ENCODE peak calls at places on chromosomes 11 and 22, in five cellular contexts. One of them, this sample, is unnamed. For H3K79me2, the result is how much of the 10 kb centered on the place peaks cover.

GRCh38 chr22:22478450-22478849 is 30.1 kb downstream of the ZNF280B start:
- DNase-seq in astrocyte: no peak
- DNase-seq in fibroblast of lung: no peak
- DNase-seq in Karpas-422: no peak
- DNase-seq in hepatocyte: no peak
- DNase-seq in this sample: no peak

GRCh38 chr22:22201185-22201924 is 43.2 kb upstream of the VPREB1 start:
- DNase-seq in fibroblast of lung: peak
- DNase-seq in Karpas-422: peak
- DNase-seq in hepatocyte: no peak
- DNase-seq in astrocyte: no peak
- DNase-seq in this sample: peak

GRCh38 chr22:28894320-28894719 is 10.9 kb downstream of the ZNRF3 start:
- DNase-seq in fibroblast of lung: no peak
- DNase-seq in astrocyte: no peak
- DNase-seq in hepatocyte: no peak
- DNase-seq in Karpas-422: no peak
- DNase-seq in this sample: no peak

GRCh38 chr22:49693416-49693815 is 134.3 kb downstream of the BRD1 start:
- DNase-seq in fibroblast of lung: no peak
- DNase-seq in Karpas-422: peak
- DNase-seq in astrocyte: no peak
- DNase-seq in hepatocyte: no peak
- DNase-seq in this sample: no peak

GRCh38 chr11:69943066-69943465 is 123.8 kb upstream of the FGF3 start:
- DNase-seq in hepatocyte: no peak
- DNase-seq in Karpas-422: peak
- DNase-seq in fibroblast of lung: no peak
- DNase-seq in astrocyte: no peak
- DNase-seq in this sample: peak

GRCh38 chr11:19499999-19500398 is 212.6 kb upstream of the NAV2 start:
- DNase-seq in hepatocyte: no peak
- DNase-seq in fibroblast of lung: peak
- DNase-seq in Karpas-422: no peak
- DNase-seq in astrocyte: peak
- DNase-seq in this sample: peak

GRCh38 chr11:118608268-118609214 is 1.1 kb downstream of the PHLDB1 start:
- DNase-seq in Karpas-422: no peak
- DNase-seq in hepatocyte: peak
- DNase-seq in fibroblast of lung: peak
- DNase-seq in astrocyte: peak
- DNase-seq in this sample: peak

GRCh38 chr11:60345489-60345888 is 18.4 kb downstream of the MS4A6E start:
- DNase-seq in Karpas-422: peak
- DNase-seq in hepatocyte: peak
- DNase-seq in astrocyte: no peak
- DNase-seq in fibroblast of lung: no peak
- DNase-seq in this sample: no peak

GRCh38 chr11:125578783-125579182 is 9.5 kb downstream of the EI24 start:
- DNase-seq in Karpas-422: no peak
- DNase-seq in astrocyte: no peak
- DNase-seq in fibroblast of lung: no peak
- DNase-seq in hepatocyte: no peak
- DNase-seq in this sample: no peak

GRCh38 chr11:77252555-77253270 is 48.8 kb downstream of the GDPD4 start:
- DNase-seq in astrocyte: no peak
- DNase-seq in Karpas-422: no peak
- DNase-seq in fibroblast of lung: no peak
- DNase-seq in hepatocyte: no peak
- DNase-seq in this sample: no peak

GRCh38 chr22:48192920-48193319 is 1430.5 kb downstream of the TBC1D22A start:
- DNase-seq in hepatocyte: no peak
- DNase-seq in fibroblast of lung: no peak
- DNase-seq in astrocyte: no peak
- DNase-seq in Karpas-422: peak
- DNase-seq in this sample: no peak

GRCh38 chr22:50625568-50626313 is 2.2 kb downstream of the ARSA start:
- DNase-seq in Karpas-422: no peak
- DNase-seq in fibroblast of lung: no peak
- DNase-seq in hepatocyte: no peak
- DNase-seq in astrocyte: no peak
- DNase-seq in this sample: peak

GRCh38 chr11:27193434-27194225 is 153.0 kb downstream of the BBOX1 start:
- DNase-seq in hepatocyte: no peak
- DNase-seq in astrocyte: no peak
- DNase-seq in Karpas-422: no peak
- DNase-seq in fibroblast of lung: no peak
- DNase-seq in this sample: no peak

GRCh38 chr11:129224538-129224937 is 32.4 kb upstream of the ARHGAP32 start:
- DNase-seq in hepatocyte: no peak
- DNase-seq in astrocyte: no peak
- DNase-seq in Karpas-422: no peak
- DNase-seq in fibroblast of lung: no peak
- DNase-seq in this sample: no peak

GRCh38 chr11:117983163-117983475 is 3.1 kb upstream of the IL10RA start:
- DNase-seq in astrocyte: no peak
- DNase-seq in hepatocyte: no peak
- DNase-seq in Karpas-422: no peak
- DNase-seq in fibroblast of lung: no peak
- DNase-seq in this sample: no peak

GRCh38 chr22:50088096-50088495 is 1.7 kb upstream of the MOV10L1 start:
- DNase-seq in fibroblast of lung: no peak
- DNase-seq in hepatocyte: no peak
- DNase-seq in astrocyte: no peak
- DNase-seq in Karpas-422: no peak
- DNase-seq in this sample: no peak

GRCh38 chr22:49203091-49203862 is 624.4 kb downstream of the BRD1 start:
- DNase-seq in astrocyte: no peak
- DNase-seq in fibroblast of lung: no peak
- DNase-seq in Karpas-422: no peak
- DNase-seq in hepatocyte: no peak
- DNase-seq in this sample: peak

DNA sequence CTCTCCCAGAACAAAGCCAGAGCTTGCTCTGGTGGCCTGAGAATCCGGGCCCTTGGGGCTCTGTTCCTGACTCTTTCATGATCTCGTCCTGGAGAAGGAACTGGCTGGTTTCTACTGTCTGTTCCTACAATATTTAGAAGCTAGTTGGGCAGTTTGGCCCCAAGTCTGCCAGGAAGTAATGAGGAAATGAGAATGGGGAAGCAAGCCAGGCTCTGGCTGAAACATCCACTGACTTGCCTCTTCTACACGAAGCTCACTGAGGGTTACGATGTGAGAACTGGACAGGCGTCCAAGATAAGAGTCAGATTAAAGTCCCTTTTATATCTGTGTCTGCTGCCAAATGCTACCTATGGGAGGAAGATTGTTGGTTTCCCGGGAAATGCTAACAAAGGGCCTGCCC is 110.0 kb upstream of the KIRREL3 start:
- DNase-seq in fibroblast of lung: no peak
- DNase-seq in astrocyte: no peak
- DNase-seq in hepatocyte: no peak
- DNase-seq in Karpas-422: no peak
- DNase-seq in this sample: peak
- H3K4me3 ChIP-seq in fibroblast of lung: no peak
- H3K4me3 ChIP-seq in astrocyte: no peak
- H3K4me3 ChIP-seq in hepatocyte: no peak
- H3K4me3 ChIP-seq in Karpas-422: no peak
- H3K4me3 ChIP-seq in this sample: no peak

GRCh38 chr22:17411213-17411612 is 42.0 kb downstream of the CECR2 start:
- DNase-seq in Karpas-422: no peak
- DNase-seq in fibroblast of lung: peak
- DNase-seq in astrocyte: peak
- DNase-seq in hepatocyte: no peak
- DNase-seq in this sample: no peak

GRCh38 chr22:17407643-17408042 is 38.4 kb downstream of the CECR2 start:
- DNase-seq in Karpas-422: no peak
- DNase-seq in astrocyte: no peak
- DNase-seq in fibroblast of lung: peak
- DNase-seq in hepatocyte: no peak
- DNase-seq in this sample: no peak

GRCh38 chr22:17410576-17410975 is 41.3 kb downstream of the CECR2 start:
- DNase-seq in fibroblast of lung: no peak
- DNase-seq in Karpas-422: no peak
- DNase-seq in astrocyte: peak
- DNase-seq in hepatocyte: no peak
- DNase-seq in this sample: no peak

DNA sequence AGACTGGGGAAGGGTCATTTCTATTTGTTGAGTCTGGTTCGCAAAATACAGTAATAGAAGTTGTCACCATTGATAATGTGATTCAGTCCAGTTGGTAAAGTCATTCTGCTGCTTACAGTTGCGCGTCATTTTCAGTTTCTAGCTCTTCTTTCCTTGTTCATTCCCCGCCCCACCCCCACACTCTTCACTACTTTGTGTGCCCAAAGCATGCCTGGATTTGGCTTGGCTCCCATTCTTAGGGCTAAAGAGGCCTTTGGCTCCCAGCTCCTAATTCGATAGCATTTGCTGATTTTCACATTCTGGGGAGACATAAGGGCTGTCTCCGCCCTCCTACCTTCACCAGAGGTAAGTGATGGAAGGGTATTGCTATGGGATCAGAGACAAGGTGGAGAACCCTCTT is 43.0 kb downstream of the CECR2 start:
- DNase-seq in hepatocyte: no peak
- DNase-seq in fibroblast of lung: no peak
- DNase-seq in astrocyte: no peak
- DNase-seq in Karpas-422: no peak
- DNase-seq in this sample: no peak
- H3K79me2 ChIP-seq in hepatocyte: under half
- H3K79me2 ChIP-seq in fibroblast of lung: under half
- H3K79me2 ChIP-seq in astrocyte: under half
- H3K79me2 ChIP-seq in Karpas-422: under half
- H3K79me2 ChIP-seq in this sample: under half

GRCh38 chr11:87007938-87008337 is 29.8 kb upstream of the TMEM135 start:
- DNase-seq in astrocyte: peak
- DNase-seq in fibroblast of lung: peak
- DNase-seq in hepatocyte: no peak
- DNase-seq in Karpas-422: no peak
- DNase-seq in this sample: peak

GRCh38 chr11:87006035-87006434 is 31.7 kb upstream of the TMEM135 start:
- DNase-seq in astrocyte: no peak
- DNase-seq in fibroblast of lung: no peak
- DNase-seq in Karpas-422: no peak
- DNase-seq in hepatocyte: no peak
- DNase-seq in this sample: no peak

GRCh38 chr11:86999859-87000753 is 37.6 kb upstream of the TMEM135 start:
- DNase-seq in astrocyte: peak
- DNase-seq in Karpas-422: no peak
- DNase-seq in fibroblast of lung: no peak
- DNase-seq in hepatocyte: peak
- DNase-seq in this sample: peak

GRCh38 chr11:87002918-87003317 is 34.8 kb upstream of the TMEM135 start:
- DNase-seq in astrocyte: no peak
- DNase-seq in hepatocyte: no peak
- DNase-seq in fibroblast of lung: no peak
- DNase-seq in Karpas-422: no peak
- DNase-seq in this sample: peak

DNA sequence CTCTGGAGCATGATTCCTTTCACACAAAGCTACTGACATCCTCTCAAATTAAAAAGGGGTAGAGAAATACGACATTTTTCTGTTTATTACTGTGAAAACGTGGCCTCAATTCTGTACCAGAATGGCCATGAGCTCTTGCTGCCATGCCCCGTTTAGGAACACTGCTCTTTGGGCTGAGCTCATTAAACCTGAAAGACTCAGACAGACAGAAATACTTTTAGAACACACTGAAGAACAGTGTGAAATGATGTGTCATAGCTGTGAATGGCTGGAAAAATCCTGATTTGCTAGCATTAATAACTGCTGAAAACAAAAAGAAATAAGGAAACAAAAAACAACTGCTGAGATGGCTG is 32.2 kb upstream of the TMEM135 start:
- DNase-seq in Karpas-422: no peak
- DNase-seq in hepatocyte: no peak
- DNase-seq in astrocyte: no peak
- DNase-seq in fibroblast of lung: no peak
- DNase-seq in this sample: no peak
- H2AFZ ChIP-seq in Karpas-422: no peak
- H2AFZ ChIP-seq in hepatocyte: peak
- H2AFZ ChIP-seq in astrocyte: no peak
- H2AFZ ChIP-seq in fibroblast of lung: no peak
- H2AFZ ChIP-seq in this sample: no peak

DNA sequence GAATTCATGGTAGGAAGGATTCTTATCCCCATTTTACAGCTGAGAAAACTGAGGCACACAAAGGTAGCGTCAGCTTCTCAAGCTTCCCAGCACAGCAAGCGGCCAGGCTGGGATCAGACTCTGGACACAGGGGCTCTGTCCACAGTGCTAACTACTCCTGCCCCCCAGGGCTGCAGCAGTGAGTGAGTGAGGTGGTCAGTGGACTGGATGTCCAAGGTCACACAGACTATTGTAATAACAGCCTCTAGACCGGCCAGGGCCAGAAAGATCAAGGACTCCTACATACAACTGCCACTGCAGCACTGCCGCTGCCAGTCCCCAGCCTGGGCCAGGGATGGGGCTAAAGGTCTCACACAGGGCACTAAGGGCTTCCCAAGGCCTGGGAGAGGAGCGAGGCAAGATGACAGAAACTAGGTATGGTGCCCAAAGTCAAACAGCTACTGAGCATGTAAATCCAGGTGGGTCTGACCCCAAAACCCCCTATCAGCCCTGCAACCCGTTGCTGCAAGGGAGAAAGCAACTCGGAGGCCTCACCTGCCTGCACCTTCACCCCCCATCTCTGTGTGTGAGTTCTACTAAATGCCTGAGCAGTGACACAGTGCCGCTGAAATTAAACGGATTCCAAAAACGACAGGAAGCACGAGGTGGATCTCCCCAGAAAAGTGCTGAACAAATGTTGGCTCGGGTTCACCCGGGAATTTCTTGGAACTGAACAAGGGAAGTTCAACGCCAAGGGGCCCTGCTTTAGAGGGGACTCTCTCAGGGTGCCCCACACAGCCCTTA is 161.8 kb upstream of the GRK3 start:
- DNase-seq in hepatocyte: no peak
- DNase-seq in astrocyte: peak
- DNase-seq in Karpas-422: no peak
- DNase-seq in fibroblast of lung: peak
- DNase-seq in this sample: peak
- H3K4me3 ChIP-seq in hepatocyte: no peak
- H3K4me3 ChIP-seq in astrocyte: peak
- H3K4me3 ChIP-seq in Karpas-422: no peak
- H3K4me3 ChIP-seq in fibroblast of lung: peak
- H3K4me3 ChIP-seq in this sample: peak

GRCh38 chr11:74749127-74749964 is 697 bp downstream of the RNF169 start:
- DNase-seq in hepatocyte: peak
- DNase-seq in fibroblast of lung: peak
- DNase-seq in Karpas-422: peak
- DNase-seq in astrocyte: peak
- DNase-seq in this sample: peak
- H3K79me2 ChIP-seq in hepatocyte: half or more
- H3K79me2 ChIP-seq in fibroblast of lung: half or more
- H3K79me2 ChIP-seq in Karpas-422: half or more
- H3K79me2 ChIP-seq in astrocyte: half or more
- H3K79me2 ChIP-seq in this sample: half or more